ENCODE peak calls at places on chromosomes 7 and 10, in six cellular contexts. F is upper lobe of right lung; U is lung; G is GM06990; O is CD8-positive, alpha-beta T cell; M is SK-N-SH. J is an unnamed sample.

GRCh38 chr7:3931843-3932242 is 630.8 kb downstream of the SDK1 start:
- DNase-seq in O (no peak), F (no peak), U (no peak), G (no peak), M (no peak), J (no peak)

GRCh38 chr10:78212134-78212785 is 178.6 kb downstream of the RPS24 start:
- DNase-seq in G (no peak), F (no peak), O (no peak), M (peak; percentile 73), U (no peak), J (no peak)

GRCh38 chr7:105799006-105799405 is 77.4 kb downstream of the ATXN7L1 start:
- DNase-seq in F (no peak), O (no peak), M (no peak), G (no peak), U (no peak), J (no peak)

GRCh38 chr10:97123713-97124112 is 62.0 kb downstream of the SLIT1 start:
- DNase-seq in F (no peak), O (no peak), M (no peak), U (no peak), G (no peak), J (no peak)

GRCh38 chr7:30175171-30175570 is 40.4 kb downstream of the MTURN start:
- DNase-seq in U (no peak), M (no peak), G (no peak), O (no peak), F (no peak), J (no peak)

GRCh38 chr10:22251751-22252285 is 34.0 kb upstream of the EBLN1 start:
- DNase-seq in O (peak; percentile 77), G (peak; percentile 75), F (peak; percentile 86), U (peak; percentile 68), M (peak; percentile 82), J (peak; percentile 25)

GRCh38 chr10:129192344-129193128 is 274.5 kb upstream of the MGMT start:
- DNase-seq in U (peak; percentile 36), G (no peak), O (no peak), F (no peak), M (no peak), J (no peak)

GRCh38 chr10:59843733-59844132 is 62.6 kb downstream of the CCDC6 start:
- DNase-seq in F (no peak), O (no peak), M (no peak), U (no peak), G (no peak), J (no peak)

GRCh38 chr10:14558025-14558424 is 216.7 kb downstream of the FAM107B start:
- DNase-seq in G (no peak), F (no peak), M (no peak), O (no peak), U (no peak), J (no peak)

GRCh38 chr7:39720586-39720985 is 97.2 kb downstream of the RALA start:
- DNase-seq in M (no peak), G (no peak), U (peak; percentile 42), O (no peak), F (no peak), J (peak; percentile 95)

GRCh38 chr10:113056468-113057021 is 106.5 kb downstream of the TCF7L2 start:
- DNase-seq in U (no peak), F (no peak), G (no peak), M (no peak), O (no peak), J (no peak)

GRCh38 chr7:155545348-155545747 is 1.0 kb downstream of the CNPY1 start:
- DNase-seq in O (no peak), M (no peak), G (no peak), F (no peak), U (no peak), J (no peak)

GRCh38 chr10:12484945-12485805 is 135.8 kb downstream of the CAMK1D start:
- DNase-seq in F (no peak), M (no peak), O (peak; percentile 62), U (no peak), G (peak; percentile 52), J (no peak)

GRCh38 chr10:50809596-50809995 is 69.9 kb downstream of the ASAH2B start:
- DNase-seq in F (no peak), G (no peak), M (no peak), U (no peak), O (no peak), J (peak; percentile 25)

GRCh38 chr7:25545125-25546008 is 317.1 kb upstream of the NPVF start:
- DNase-seq in F (no peak), U (no peak), G (no peak), M (peak; percentile 65), O (no peak), J (no peak)

GRCh38 chr10:47039558-47039905 is 128.3 kb downstream of the PTPN20 start:
- DNase-seq in M (no peak), U (no peak), O (no peak), G (no peak), F (no peak), J (no peak)

GRCh38 chr10:35661236-35661635 is 19.1 kb upstream of the FZD8 start:
- DNase-seq in G (no peak), O (no peak), M (no peak), U (no peak), F (no peak), J (no peak)

GRCh38 chr7:77980087-77980713 is 181.6 kb downstream of the PHTF2 start:
- DNase-seq in G (no peak), M (peak; percentile 56), U (no peak), O (no peak), F (no peak), J (no peak)

GRCh38 chr10:30027057-30028005 is 32.1 kb downstream of the JCAD start:
- DNase-seq in G (peak; percentile 77), O (peak; percentile 91), F (peak; percentile 77), U (peak; percentile 54), M (no peak), J (peak; percentile 31)
- TF ChIP-seq CTCF in G (peak; percentile 42), O (peak; percentile 32), F (peak; percentile 8), U (no peak), M (no peak), J (peak; percentile 31)

GRCh38 chr7:2687338-2687869 is 598 bp upstream of the AMZ1 start:
- DNase-seq in F (no peak), M (peak; percentile 93), G (no peak), O (no peak), U (no peak), J (no peak)
- H3K4me3 ChIP-seq in F (no peak overlapping the region), M (peak overlapping the region; percentile 27), G (no peak overlapping the region), O (no peak overlapping the region), U (no peak overlapping the region), J (no peak overlapping the region)

DNA sequence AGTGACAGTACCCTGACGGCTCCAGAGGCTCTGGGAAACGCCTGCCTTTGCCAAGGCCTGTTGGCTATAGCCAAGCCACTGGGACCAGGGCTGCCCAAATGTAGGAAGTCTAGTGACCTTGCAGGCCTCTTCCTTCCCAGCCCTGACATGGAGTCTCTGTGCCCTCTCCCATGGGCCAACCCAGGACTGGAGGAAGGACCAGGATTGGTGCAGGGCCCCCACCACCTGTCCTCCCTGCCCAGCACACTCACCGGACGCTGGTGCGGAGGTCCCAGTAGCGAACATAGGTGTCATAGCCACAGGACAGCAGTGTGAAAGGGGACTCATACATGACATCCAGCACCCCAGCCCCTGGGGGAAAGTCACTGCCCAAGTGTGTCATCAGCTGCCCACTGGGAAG is 24.0 kb downstream of the DPCD start:
- DNase-seq in G (no peak), F (no peak), U (no peak), O (no peak), M (no peak), J (no peak)
- H3K36me3 ChIP-seq in G (peaks cover 33% of the 10 kb centered on the region), F (peaks cover 59% of the 10 kb centered on the region), U (no peaks in the 10 kb centered on the region), O (peaks cover 45% of the 10 kb centered on the region), M (peaks cover 42% of the 10 kb centered on the region), J (peaks cover 19% of the 10 kb centered on the region)

DNA sequence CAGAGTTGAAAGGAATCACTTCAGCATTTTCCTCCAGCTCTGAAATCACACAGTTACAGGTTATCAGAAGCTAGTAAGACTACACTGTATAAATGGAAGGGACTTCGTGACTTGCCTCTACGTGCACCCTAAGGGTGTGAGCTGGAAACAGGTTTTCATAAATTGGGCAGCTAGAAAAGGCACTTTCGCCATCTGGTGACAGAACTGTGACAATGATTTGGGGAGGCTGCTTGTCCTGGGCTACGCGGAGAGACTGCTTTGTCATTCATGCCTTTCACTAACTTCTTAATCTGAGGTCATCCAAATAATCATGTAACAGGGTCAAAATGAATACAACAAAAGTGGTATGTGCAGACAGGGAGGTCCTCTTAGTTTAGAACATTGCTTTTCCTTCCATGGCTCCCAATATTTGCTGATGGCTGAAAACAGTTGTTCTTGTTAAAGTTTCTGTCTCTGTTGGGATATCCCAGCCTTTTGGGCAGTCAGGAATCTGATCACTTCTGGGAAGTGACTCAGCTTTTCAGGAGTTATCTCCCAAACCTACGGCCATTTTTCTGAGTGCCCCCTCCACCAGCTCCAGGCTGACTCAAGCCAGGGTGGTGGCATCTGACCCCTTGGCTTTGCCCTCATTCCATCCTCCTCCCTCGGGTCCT is 17.8 kb downstream of the VWC2 start:
- DNase-seq in M (peak; percentile 39), G (no peak), F (no peak), O (no peak), U (no peak), J (peak; percentile 25)
- TF ChIP-seq CTCF in M (peak; percentile 39), G (peak; percentile 72), F (peak; percentile 30), O (no peak), U (no peak), J (peak; percentile 17)

GRCh38 chr10:44747593-44748172 is 163.5 kb upstream of the TMEM72 start:
- DNase-seq in F (no peak), U (no peak), M (no peak), O (no peak), G (no peak), J (no peak)
- H3K4me3 ChIP-seq in F (no peak overlapping the region), U (no peak overlapping the region), M (no peak overlapping the region), O (no peak overlapping the region), G (no peak overlapping the region), J (no peak overlapping the region)

DNA sequence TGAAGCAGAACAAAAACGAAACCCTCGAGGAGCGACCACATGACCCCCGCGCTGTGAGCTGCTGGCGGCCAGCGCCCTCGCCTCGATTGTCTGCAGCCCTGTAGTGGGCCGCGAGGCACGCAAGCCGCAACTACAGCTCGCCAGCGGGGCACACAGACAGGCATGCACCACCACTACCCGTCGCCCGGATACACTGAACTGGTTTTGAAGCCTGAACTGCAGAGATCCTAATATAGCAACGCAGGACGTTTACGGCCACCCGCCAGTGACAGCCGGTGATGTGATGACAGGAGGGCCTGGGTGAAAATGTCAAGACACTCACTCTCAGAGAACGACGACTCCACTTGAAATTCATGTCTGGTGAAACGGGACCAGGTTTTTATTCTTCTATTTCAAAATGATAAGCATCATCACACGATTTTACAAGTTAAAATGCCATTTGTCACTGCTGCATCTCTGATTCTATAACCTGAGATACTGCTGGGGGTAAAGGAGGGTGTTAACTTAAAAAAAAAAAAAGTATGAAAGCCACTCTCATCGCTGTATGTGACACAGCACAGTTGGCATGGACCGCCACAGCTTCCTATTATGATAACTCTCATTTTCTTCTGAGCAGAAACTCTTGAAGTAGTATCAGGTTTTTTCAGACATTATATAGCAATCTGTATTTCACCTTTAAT is 120.3 kb upstream of the DIP2C start:
- DNase-seq in O (no peak), M (no peak), F (no peak), G (no peak), U (no peak), J (no peak)
- H3K36me3 ChIP-seq in O (peaks cover 30% of the 10 kb centered on the region), M (peaks cover 90% of the 10 kb centered on the region), F (peaks cover 83% of the 10 kb centered on the region), G (peaks cover 29% of the 10 kb centered on the region), U (peaks cover 9% of the 10 kb centered on the region), J (peaks cover 17% of the 10 kb centered on the region)

DNA sequence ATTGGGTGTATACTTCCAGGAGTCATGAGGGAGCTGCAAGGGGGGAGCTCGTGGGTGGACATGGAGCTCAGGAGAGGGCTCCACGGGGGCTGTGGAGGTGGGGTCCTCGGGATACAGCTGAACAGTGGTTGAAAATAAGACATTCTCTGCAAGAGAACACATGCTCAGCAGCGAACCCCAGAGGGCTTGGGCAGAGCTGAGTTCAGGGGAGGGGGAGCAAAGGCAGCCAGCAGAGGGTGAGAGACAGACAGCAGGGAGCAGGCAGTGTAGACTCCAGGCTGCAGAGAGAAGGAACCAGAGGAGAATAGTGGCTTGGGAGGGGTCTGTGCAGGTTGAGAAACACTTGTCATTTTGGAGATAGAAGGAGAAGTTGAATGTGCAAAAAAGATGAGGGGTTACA is 73.0 kb upstream of the LRRC18 start:
- DNase-seq in U (no peak), O (peak; percentile 19), F (peak; percentile 52), M (no peak), G (no peak), J (no peak)
- TF ChIP-seq CTCF in U (no peak), O (no peak), F (no peak), M (no peak), G (no peak), J (no peak)